ENCODE peak calls at places on chromosomes 3 and 15, in five cellular contexts. R, O, E, Z and M are unnamed samples.

GRCh38 chr3:149465351-149465883 is 9.1 kb upstream of the TM4SF4 start:
- DNase-seq in Z (no peak), O (no peak), R (no peak), E (no peak), M (no peak)

GRCh38 chr15:76418352-76419140 is 82.0 kb downstream of the ISL2 start:
- DNase-seq in O (no peak), R (no peak), Z (no peak), E (no peak), M (peak; percentile 21)

GRCh38 chr3:167350245-167350862 is 29.7 kb downstream of the ZBBX start:
- DNase-seq in Z (no peak), O (no peak), E (no peak), R (peak; percentile 65), M (peak; percentile 58)

GRCh38 chr3:17552351-17552750 is 190.1 kb downstream of the TBC1D5 start:
- DNase-seq in E (no peak), O (no peak), Z (no peak), R (peak; percentile 67), M (no peak)

GRCh38 chr15:93030430-93031102 is 58.4 kb downstream of the RGMA start:
- DNase-seq in R (peak; percentile 62), O (peak; percentile 89), E (peak; percentile 74), Z (peak; percentile 78), M (peak; percentile 48)

GRCh38 chr15:100801256-100801900 is 78.3 kb upstream of the ALDH1A3 start:
- DNase-seq in R (no peak), O (no peak), E (no peak), Z (no peak), M (no peak)

GRCh38 chr3:14847613-14848541 is 29.1 kb downstream of the FGD5 start:
- DNase-seq in E (peak; percentile 33), O (no peak), R (peak; percentile 62), Z (peak; percentile 75), M (no peak)

GRCh38 chr3:63920001-63920400 is 7.8 kb upstream of the SCAANT1 start:
- DNase-seq in R (no peak), Z (no peak), E (no peak), O (no peak), M (no peak)

GRCh38 chr15:39602143-39602542 is 21.3 kb downstream of the THBS1 start:
- DNase-seq in E (no peak), Z (no peak), R (no peak), O (no peak), M (no peak)

GRCh38 chr3:48064292-48064829 is 48.1 kb upstream of the MAP4 start:
- DNase-seq in O (no peak), Z (no peak), R (peak; percentile 46), E (no peak), M (no peak)

GRCh38 chr15:79140846-79141570 is 50.4 kb upstream of the RASGRF1 start:
- DNase-seq in O (no peak), Z (no peak), E (no peak), R (no peak), M (no peak)

GRCh38 chr3:53161820-53162671 is 1.0 kb downstream of the PRKCD start:
- DNase-seq in Z (peak; percentile 64), R (peak; percentile 41), E (peak; percentile 37), O (no peak), M (peak; percentile 35)

GRCh38 chr15:86021281-86022264 is 58.1 kb upstream of the AGBL1 start:
- DNase-seq in Z (no peak), O (no peak), R (no peak), E (no peak), M (no peak)

GRCh38 chr15:98720577-98720976 is 72.2 kb downstream of the IGF1R start:
- DNase-seq in O (no peak), Z (no peak), E (no peak), R (no peak), M (no peak)

GRCh38 chr3:108620250-108620649 is 30.7 kb downstream of the DZIP3 start:
- DNase-seq in O (no peak), R (no peak), Z (no peak), E (no peak), M (no peak)